ENCODE peak calls at places on chromosomes 16 and 17, in seven cellular contexts. P is GM23338, I is HCT116, Z is GM23248, T is MM.1S, R is hepatocyte, J is PC-3. O is an unnamed sample.

GRCh38 chr16:90046971-90047713 is 27.9 kb upstream of the DBNDD1 start:
- DNase-seq in R (peak), J (no peak), I (no peak), P (peak), T (no peak), Z (peak), O (peak)

GRCh38 chr17:78343099-78343432 is 16.8 kb downstream of the SOCS3 start:
- DNase-seq in J (peak), R (peak), Z (peak), I (peak), T (no peak), P (peak), O (no peak)

GRCh38 chr16:81836279-81837054 is 57.4 kb downstream of the PLCG2 start:
- DNase-seq in Z (no peak), I (peak), T (peak), J (no peak), P (no peak), R (no peak), O (no peak)

GRCh38 chr17:61385869-61386245 is 13.8 kb upstream of the TBX2 start:
- DNase-seq in J (peak), R (no peak), I (no peak), Z (peak), P (no peak), T (no peak), O (no peak)

GRCh38 chr16:19396555-19397011 is 21.1 kb upstream of the TMC5 start:
- DNase-seq in Z (no peak), T (no peak), P (no peak), I (no peak), R (peak), J (peak), O (no peak)

GRCh38 chr16:1543085-1543896 is 9.8 kb downstream of the TMEM204 start:
- DNase-seq in Z (peak), J (peak), T (no peak), I (peak), R (no peak), P (peak), O (peak)

GRCh38 chr17:78026381-78026780 is 67.9 kb downstream of the TNRC6C start:
- DNase-seq in J (no peak), I (no peak), T (no peak), P (no peak), R (no peak), Z (no peak), O (no peak)

GRCh38 chr16:85372627-85373372 is 240.3 kb upstream of the GSE1 start:
- DNase-seq in T (no peak), P (no peak), Z (peak), I (no peak), J (peak), R (peak), O (no peak)

GRCh38 chr17:74605361-74605760 is 13.3 kb upstream of the CD300LD start:
- DNase-seq in Z (peak), I (no peak), T (no peak), J (peak), P (no peak), R (peak), O (no peak)

GRCh38 chr17:29572691-29573557 is 4.4 kb downstream of the TP53I13 start:
- DNase-seq in T (peak), P (peak), Z (peak), J (no peak), I (no peak), R (peak), O (peak)

GRCh38 chr17:29589524-29590260 is at the start of gene GIT1:
- DNase-seq in I (peak), J (peak), R (peak), P (peak), T (peak), Z (peak), O (peak)

GRCh38 chr16:4869147-4869790 is 22.0 kb downstream of the UBN1 start:
- DNase-seq in P (no peak), I (no peak), R (peak), Z (no peak), T (no peak), J (no peak), O (no peak)

GRCh38 chr16:11914210-11914758 is 1.5 kb downstream of the GSPT1 start:
- DNase-seq in T (peak), R (no peak), I (no peak), P (no peak), Z (no peak), J (no peak), O (no peak)

GRCh38 chr16:48160575-48160974 is 4.8 kb upstream of the ABCC12 start:
- DNase-seq in P (no peak), T (no peak), Z (no peak), J (no peak), I (no peak), R (no peak), O (no peak)

GRCh38 chr17:9802294-9802693 is 10.9 kb upstream of the DHRS7C start:
- DNase-seq in P (no peak), Z (no peak), T (no peak), I (peak), R (no peak), J (peak), O (no peak)

GRCh38 chr16:84183911-84184310 is 2.9 kb downstream of the TAF1C start:
- DNase-seq in I (no peak), R (no peak), P (no peak), J (no peak), T (no peak), Z (peak), O (no peak)

GRCh38 chr16:46975908-46976470 is 2.5 kb upstream of the DNAJA2 start:
- DNase-seq in R (no peak), Z (no peak), I (no peak), P (no peak), J (no peak), T (no peak), O (no peak)

GRCh38 chr17:12789976-12790805 is 893 bp downstream of the ARHGAP44 start:
- DNase-seq in P (peak), Z (no peak), T (no peak), R (peak), J (no peak), I (no peak), O (peak)
- TF ChIP-seq EZH2 in P (no peak), Z (no peak), T (no peak), R (no peak), J (no peak), I (no peak), O (no peak)

GRCh38 chr16:50152386-50152806 is 710 bp upstream of the TENT4B start:
- DNase-seq in I (no peak), R (peak), P (no peak), T (peak), Z (peak), J (peak), O (no peak)

GRCh38 chr16:50155925-50156324 is 2.8 kb downstream of the TENT4B start:
- DNase-seq in T (no peak), R (no peak), Z (no peak), P (no peak), J (no peak), I (no peak), O (no peak)

GRCh38 chr16:50153648-50154368 is 702 bp downstream of the TENT4B start:
- DNase-seq in I (no peak), R (no peak), Z (peak), J (peak), T (peak), P (peak), O (peak)

GRCh38 chr16:50152807-50153647 is at the start of gene TENT4B:
- DNase-seq in P (peak), T (peak), R (peak), Z (peak), J (peak), I (peak), O (peak)

GRCh38 chr16:50154369-50154947 is 1.4 kb downstream of the TENT4B start:
- DNase-seq in P (peak), T (peak), Z (peak), J (no peak), I (no peak), R (peak), O (no peak)
- TF ChIP-seq EZH2phosphoT487 in P (no peak), T (no peak), Z (no peak), J (no peak), I (no peak), R (no peak), O (no peak)

GRCh38 chr17:49574945-49575523 is 637 bp upstream of the NXPH3 start:
- DNase-seq in R (no peak), I (no peak), J (no peak), T (no peak), P (no peak), Z (no peak), O (no peak)
- TF ChIP-seq EZH2 in R (no peak), I (no peak), J (no peak), T (no peak), P (no peak), Z (no peak), O (no peak)

GRCh38 chr17:2058521-2059124 is 3.7 kb downstream of the HIC1 start:
- DNase-seq in P (peak), J (no peak), I (no peak), T (peak), R (peak), Z (peak), O (no peak)

GRCh38 chr17:2057714-2058520 is 3.0 kb downstream of the HIC1 start:
- DNase-seq in R (no peak), P (peak), I (no peak), Z (no peak), J (no peak), T (no peak), O (no peak)

GRCh38 chr17:2059837-2060658 is 5.1 kb downstream of the HIC1 start:
- DNase-seq in J (no peak), P (no peak), Z (no peak), R (no peak), T (no peak), I (no peak), O (no peak)

GRCh38 chr17:2060681-2061440 is 6.0 kb downstream of the HIC1 start:
- DNase-seq in J (no peak), Z (no peak), I (no peak), R (no peak), P (no peak), T (no peak), O (no peak)

GRCh38 chr17:2059125-2059836 is 4.4 kb downstream of the HIC1 start:
- DNase-seq in T (no peak), P (peak), I (no peak), J (no peak), Z (no peak), R (no peak), O (no peak)
- TF ChIP-seq EZH2phosphoT487 in T (no peak), P (no peak), I (no peak), J (no peak), Z (no peak), R (no peak), O (no peak)

DNA sequence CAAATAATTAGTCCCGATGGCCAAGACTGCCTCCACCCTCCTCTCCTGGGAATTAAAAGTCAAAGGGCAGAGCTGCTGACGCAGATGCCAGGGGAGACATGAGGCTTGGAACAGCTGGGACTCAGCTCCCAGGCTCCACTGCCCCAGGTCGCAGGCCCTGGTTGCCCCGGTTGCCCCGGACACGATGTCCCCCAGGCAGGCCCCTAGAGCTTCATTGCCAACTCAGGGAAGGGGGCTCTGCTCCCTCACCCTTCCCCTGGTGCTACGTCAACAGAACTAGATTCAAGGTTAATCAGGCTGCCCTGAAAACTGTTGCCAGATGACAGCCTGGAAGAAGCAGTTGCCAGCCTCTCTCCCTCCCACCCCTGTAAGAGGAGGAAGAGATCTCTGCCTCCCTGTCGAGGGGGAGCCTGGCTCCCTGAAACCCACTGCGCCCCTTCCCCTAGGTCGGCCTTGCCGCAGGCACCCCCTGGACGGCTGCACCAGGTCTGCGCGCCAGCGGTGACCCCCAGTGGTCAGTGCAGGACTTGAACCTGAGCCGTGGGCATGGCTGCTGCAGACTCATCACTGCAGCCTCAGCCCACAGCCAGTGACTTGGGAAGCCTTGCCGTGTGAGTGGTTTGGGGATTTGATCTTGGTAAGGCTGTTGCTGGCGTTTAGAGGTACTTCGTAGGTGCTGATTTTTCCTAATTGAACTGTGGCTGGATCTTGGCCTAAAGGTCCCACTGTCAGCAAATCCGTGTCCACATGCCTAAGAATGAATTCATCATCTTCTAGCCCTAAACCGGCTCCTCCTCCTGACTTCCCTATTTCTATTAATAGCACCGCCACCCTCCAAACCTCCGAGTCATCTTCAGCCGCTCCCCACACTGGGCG is 84.1 kb upstream of the TOB1 start:
- DNase-seq in I (peak), Z (peak), P (peak), J (peak), T (peak), R (peak), O (peak)
- TF ChIP-seq EZH2 in I (no peak), Z (no peak), P (no peak), J (no peak), T (no peak), R (no peak), O (no peak)

GRCh38 chr16:23595246-23595950 is 718 bp downstream of the NDUFAB1 start:
- DNase-seq in J (no peak), P (peak), T (no peak), I (no peak), Z (peak), R (peak), O (no peak)
- TF ChIP-seq EZH2phosphoT487 in J (no peak), P (no peak), T (no peak), I (no peak), Z (no peak), R (no peak), O (no peak)

GRCh38 chr16:86507173-86508027 is 2.9 kb upstream of the FOXF1 start:
- DNase-seq in R (no peak), J (no peak), T (no peak), I (no peak), Z (no peak), P (no peak), O (no peak)

GRCh38 chr16:86505185-86505898 is 5.0 kb upstream of the FOXF1 start:
- DNase-seq in I (no peak), P (peak), Z (peak), J (no peak), R (no peak), T (no peak), O (peak)

GRCh38 chr16:86504315-86505184 is 5.8 kb upstream of the FOXF1 start:
- DNase-seq in R (no peak), P (no peak), J (no peak), Z (no peak), T (no peak), I (no peak), O (no peak)

GRCh38 chr16:86508028-86508946 is 2.0 kb upstream of the FOXF1 start:
- DNase-seq in I (no peak), Z (peak), P (peak), T (no peak), J (no peak), R (no peak), O (peak)

DNA sequence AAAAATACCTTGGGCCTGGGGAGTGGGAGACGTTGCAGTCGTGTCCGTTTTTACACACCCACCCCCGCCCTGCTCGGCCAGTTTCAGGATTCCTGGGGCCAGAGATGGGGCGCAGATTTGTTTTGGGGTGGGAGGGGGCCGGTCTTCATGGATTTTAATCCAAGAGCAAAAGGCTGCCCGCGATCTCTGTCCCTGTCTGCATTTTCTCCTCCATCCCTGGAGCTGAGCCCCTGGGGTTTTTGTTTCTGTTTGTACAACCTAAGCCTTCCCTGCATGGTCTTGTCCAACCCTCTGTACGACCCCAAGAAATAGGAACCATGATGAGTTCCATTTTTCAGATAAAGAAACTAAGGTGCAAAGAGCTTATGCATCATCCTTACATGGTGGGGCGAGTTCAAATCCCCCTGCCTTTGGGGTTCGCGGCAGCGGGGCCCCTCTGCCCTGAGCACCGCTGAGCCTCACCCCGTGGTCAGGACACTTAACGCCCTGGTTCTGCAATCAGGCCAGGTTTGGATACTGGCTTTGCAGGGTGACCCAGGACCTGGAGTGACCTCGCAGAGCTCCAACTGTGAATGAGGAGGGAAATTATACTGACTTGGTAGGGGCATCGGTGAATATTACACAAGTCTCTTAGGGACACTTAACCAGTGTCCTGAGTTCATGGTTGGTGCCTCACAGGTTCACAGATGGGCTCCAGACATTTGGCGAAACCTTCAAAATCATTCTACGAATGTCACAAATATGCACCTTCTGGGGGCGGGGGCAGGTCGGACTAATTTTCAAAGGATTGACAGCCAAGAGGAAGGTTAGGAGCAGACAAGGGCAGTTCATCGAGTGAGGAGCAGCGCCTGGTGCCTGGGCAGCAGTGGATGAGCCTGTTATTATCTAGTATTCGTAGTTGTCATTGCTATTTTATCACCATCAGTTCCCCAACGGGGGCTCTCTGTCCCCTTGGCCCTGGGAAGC is 4.1 kb upstream of the FOXF1 start:
- DNase-seq in R (no peak), P (no peak), J (no peak), I (no peak), T (no peak), Z (no peak), O (no peak)
- TF ChIP-seq EZH2 in R (peak), P (peak), J (peak), I (no peak), T (no peak), Z (no peak), O (peak)